ENCODE peak calls at places on chromosomes 2 and 18, in eight cellular contexts. One of them, this sample, is unnamed.

GRCh38 chr18:75221902-75222301 is 11.3 kb downstream of the TSHZ1 start:
- DNase-seq in thoracic aorta: no peak
- DNase-seq in GM12864: no peak
- DNase-seq in endothelial cell: no peak
- DNase-seq in fibroblast of the aortic adventitia: no peak
- DNase-seq in astrocyte of the cerebellum: no peak
- DNase-seq in foreskin fibroblast: peak; percentile 41
- DNase-seq in heart right ventricle: no peak
- DNase-seq in this sample: no peak

GRCh38 chr18:59308201-59309014 is 10.0 kb downstream of the CPLX4 start:
- DNase-seq in thoracic aorta: no peak
- DNase-seq in GM12864: no peak
- DNase-seq in endothelial cell: peak; percentile 91
- DNase-seq in fibroblast of the aortic adventitia: peak; percentile 55
- DNase-seq in astrocyte of the cerebellum: peak; percentile 11
- DNase-seq in foreskin fibroblast: peak; percentile 88
- DNase-seq in heart right ventricle: peak; percentile 83
- DNase-seq in this sample: peak; percentile 58

GRCh38 chr2:113150258-113150601 is 22.8 kb downstream of the IL1RN start:
- DNase-seq in thoracic aorta: no peak
- DNase-seq in GM12864: no peak
- DNase-seq in endothelial cell: no peak
- DNase-seq in fibroblast of the aortic adventitia: no peak
- DNase-seq in astrocyte of the cerebellum: no peak
- DNase-seq in foreskin fibroblast: no peak
- DNase-seq in heart right ventricle: no peak
- DNase-seq in this sample: no peak

GRCh38 chr2:113058998-113059960 is at the start of gene IL36RN:
- DNase-seq in thoracic aorta: no peak
- DNase-seq in GM12864: no peak
- DNase-seq in endothelial cell: no peak
- DNase-seq in fibroblast of the aortic adventitia: no peak
- DNase-seq in astrocyte of the cerebellum: no peak
- DNase-seq in foreskin fibroblast: no peak
- DNase-seq in heart right ventricle: no peak
- DNase-seq in this sample: no peak

GRCh38 chr2:140695163-140695562 is 1435.7 kb downstream of the LRP1B start:
- DNase-seq in thoracic aorta: no peak
- DNase-seq in GM12864: no peak
- DNase-seq in endothelial cell: no peak
- DNase-seq in fibroblast of the aortic adventitia: peak; percentile 92
- DNase-seq in astrocyte of the cerebellum: no peak
- DNase-seq in foreskin fibroblast: peak; percentile 95
- DNase-seq in heart right ventricle: no peak
- DNase-seq in this sample: no peak

GRCh38 chr18:58505181-58505580 is 123.7 kb downstream of the ALPK2 start:
- DNase-seq in thoracic aorta: no peak
- DNase-seq in GM12864: no peak
- DNase-seq in endothelial cell: no peak
- DNase-seq in fibroblast of the aortic adventitia: no peak
- DNase-seq in astrocyte of the cerebellum: no peak
- DNase-seq in foreskin fibroblast: no peak
- DNase-seq in heart right ventricle: no peak
- DNase-seq in this sample: no peak

GRCh38 chr2:38484957-38485356 is 107.9 kb upstream of the ATL2 start:
- DNase-seq in thoracic aorta: no peak
- DNase-seq in GM12864: no peak
- DNase-seq in endothelial cell: no peak
- DNase-seq in fibroblast of the aortic adventitia: no peak
- DNase-seq in astrocyte of the cerebellum: no peak
- DNase-seq in foreskin fibroblast: no peak
- DNase-seq in heart right ventricle: no peak
- DNase-seq in this sample: no peak

GRCh38 chr2:242085941-242086621 is 216.6 kb downstream of the RTP5 start:
- DNase-seq in thoracic aorta: no peak
- DNase-seq in GM12864: peak; percentile 18
- DNase-seq in endothelial cell: no peak
- DNase-seq in fibroblast of the aortic adventitia: peak; percentile 55
- DNase-seq in astrocyte of the cerebellum: no peak
- DNase-seq in foreskin fibroblast: peak; percentile 72
- DNase-seq in heart right ventricle: peak; percentile 43
- DNase-seq in this sample: no peak

GRCh38 chr2:102245266-102246151 is 58.7 kb downstream of the IL1RL2 start:
- DNase-seq in thoracic aorta: no peak
- DNase-seq in GM12864: no peak
- DNase-seq in endothelial cell: no peak
- DNase-seq in fibroblast of the aortic adventitia: peak; percentile 81
- DNase-seq in astrocyte of the cerebellum: peak; percentile 55
- DNase-seq in foreskin fibroblast: peak; percentile 87
- DNase-seq in heart right ventricle: peak; percentile 37
- DNase-seq in this sample: no peak

GRCh38 chr18:57447154-57447621 is 12.0 kb downstream of the ONECUT2 start:
- DNase-seq in thoracic aorta: no peak
- DNase-seq in GM12864: no peak
- DNase-seq in endothelial cell: peak; percentile 92
- DNase-seq in fibroblast of the aortic adventitia: peak; percentile 22
- DNase-seq in astrocyte of the cerebellum: no peak
- DNase-seq in foreskin fibroblast: peak; percentile 57
- DNase-seq in heart right ventricle: no peak
- DNase-seq in this sample: no peak

GRCh38 chr18:79378416-79379250 is 17.1 kb upstream of the NFATC1 start:
- DNase-seq in thoracic aorta: no peak
- DNase-seq in GM12864: no peak
- DNase-seq in endothelial cell: peak; percentile 97
- DNase-seq in fibroblast of the aortic adventitia: peak; percentile 68
- DNase-seq in astrocyte of the cerebellum: peak; percentile 38
- DNase-seq in foreskin fibroblast: peak; percentile 79
- DNase-seq in heart right ventricle: peak; percentile 83
- DNase-seq in this sample: peak; percentile 60

GRCh38 chr2:201860541-201861154 is 54.3 kb downstream of the CDK15 start:
- DNase-seq in thoracic aorta: no peak
- DNase-seq in GM12864: peak; percentile 38
- DNase-seq in endothelial cell: peak; percentile 62
- DNase-seq in fibroblast of the aortic adventitia: peak; percentile 90
- DNase-seq in astrocyte of the cerebellum: peak; percentile 78
- DNase-seq in foreskin fibroblast: peak; percentile 93
- DNase-seq in heart right ventricle: no peak
- DNase-seq in this sample: no peak
- TF ChIP-seq CTCF in thoracic aorta: peak; percentile 83
- TF ChIP-seq CTCF in GM12864: peak; percentile 86
- TF ChIP-seq CTCF in endothelial cell: peak; percentile 83
- TF ChIP-seq CTCF in fibroblast of the aortic adventitia: peak; percentile 84
- TF ChIP-seq CTCF in astrocyte of the cerebellum: peak; percentile 83
- TF ChIP-seq CTCF in foreskin fibroblast: peak; percentile 75
- TF ChIP-seq CTCF in heart right ventricle: peak; percentile 84
- TF ChIP-seq CTCF in this sample: no peak

GRCh38 chr2:218471070-218471469 is 52.1 kb downstream of the VIL1 start:
- DNase-seq in thoracic aorta: no peak
- DNase-seq in GM12864: no peak
- DNase-seq in endothelial cell: no peak
- DNase-seq in fibroblast of the aortic adventitia: no peak
- DNase-seq in astrocyte of the cerebellum: no peak
- DNase-seq in foreskin fibroblast: no peak
- DNase-seq in heart right ventricle: no peak
- DNase-seq in this sample: no peak

GRCh38 chr2:218470454-218470853 is 51.5 kb downstream of the VIL1 start:
- DNase-seq in thoracic aorta: no peak
- DNase-seq in GM12864: no peak
- DNase-seq in endothelial cell: no peak
- DNase-seq in fibroblast of the aortic adventitia: no peak
- DNase-seq in astrocyte of the cerebellum: no peak
- DNase-seq in foreskin fibroblast: no peak
- DNase-seq in heart right ventricle: no peak
- DNase-seq in this sample: no peak

GRCh38 chr2:218471982-218472381 is 53.1 kb downstream of the VIL1 start:
- DNase-seq in thoracic aorta: no peak
- DNase-seq in GM12864: no peak
- DNase-seq in endothelial cell: no peak
- DNase-seq in fibroblast of the aortic adventitia: no peak
- DNase-seq in astrocyte of the cerebellum: no peak
- DNase-seq in foreskin fibroblast: no peak
- DNase-seq in heart right ventricle: no peak
- DNase-seq in this sample: no peak

DNA sequence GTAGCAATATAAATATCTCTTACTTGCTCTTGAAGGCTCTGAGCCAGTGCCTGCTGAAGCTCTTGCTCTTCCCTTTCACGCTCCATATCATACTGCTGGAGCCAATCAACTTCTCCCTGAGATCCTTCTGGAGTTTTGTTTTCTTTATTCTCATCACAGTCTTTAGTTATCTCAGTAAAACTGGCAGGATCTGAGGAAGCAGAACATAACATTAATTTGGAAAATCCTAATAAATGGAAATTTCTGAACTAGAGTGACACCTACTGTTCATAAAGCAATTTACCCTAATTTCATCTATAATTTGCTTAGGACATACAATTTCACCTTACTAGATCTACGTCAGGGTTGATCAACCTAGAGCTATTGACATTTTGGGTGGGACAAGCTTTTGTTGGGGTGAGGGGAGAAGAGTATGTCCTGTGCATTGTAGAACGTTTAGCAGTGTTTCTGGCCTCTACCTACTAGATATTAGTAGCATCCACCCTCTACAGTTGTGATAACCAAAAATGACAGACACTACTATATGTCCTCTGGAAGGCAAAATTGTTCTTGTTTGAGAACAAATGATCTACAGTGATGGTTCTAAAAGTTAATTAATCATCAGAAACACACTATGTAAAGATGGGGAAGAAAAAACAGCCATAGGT is 47.2 kb downstream of the VIL1 start:
- DNase-seq in thoracic aorta: no peak
- DNase-seq in GM12864: no peak
- DNase-seq in endothelial cell: no peak
- DNase-seq in fibroblast of the aortic adventitia: peak; percentile 66
- DNase-seq in astrocyte of the cerebellum: peak; percentile 6
- DNase-seq in foreskin fibroblast: peak; percentile 47
- DNase-seq in heart right ventricle: no peak
- DNase-seq in this sample: no peak
- TF ChIP-seq CTCF in thoracic aorta: no peak
- TF ChIP-seq CTCF in GM12864: peak; percentile 38
- TF ChIP-seq CTCF in endothelial cell: peak; percentile 51
- TF ChIP-seq CTCF in fibroblast of the aortic adventitia: peak; percentile 40
- TF ChIP-seq CTCF in astrocyte of the cerebellum: peak; percentile 29
- TF ChIP-seq CTCF in foreskin fibroblast: peak; percentile 15
- TF ChIP-seq CTCF in heart right ventricle: peak; percentile 56
- TF ChIP-seq CTCF in this sample: no peak

GRCh38 chr2:59462418-59463197 is 1090.8 kb downstream of the BCL11A start:
- DNase-seq in thoracic aorta: no peak
- DNase-seq in GM12864: no peak
- DNase-seq in endothelial cell: no peak
- DNase-seq in fibroblast of the aortic adventitia: no peak
- DNase-seq in astrocyte of the cerebellum: no peak
- DNase-seq in foreskin fibroblast: no peak
- DNase-seq in heart right ventricle: no peak
- DNase-seq in this sample: no peak
- TF ChIP-seq CTCF in thoracic aorta: no peak
- TF ChIP-seq CTCF in GM12864: no peak
- TF ChIP-seq CTCF in endothelial cell: no peak
- TF ChIP-seq CTCF in fibroblast of the aortic adventitia: no peak
- TF ChIP-seq CTCF in astrocyte of the cerebellum: no peak
- TF ChIP-seq CTCF in foreskin fibroblast: no peak
- TF ChIP-seq CTCF in heart right ventricle: peak; percentile 24
- TF ChIP-seq CTCF in this sample: no peak

DNA sequence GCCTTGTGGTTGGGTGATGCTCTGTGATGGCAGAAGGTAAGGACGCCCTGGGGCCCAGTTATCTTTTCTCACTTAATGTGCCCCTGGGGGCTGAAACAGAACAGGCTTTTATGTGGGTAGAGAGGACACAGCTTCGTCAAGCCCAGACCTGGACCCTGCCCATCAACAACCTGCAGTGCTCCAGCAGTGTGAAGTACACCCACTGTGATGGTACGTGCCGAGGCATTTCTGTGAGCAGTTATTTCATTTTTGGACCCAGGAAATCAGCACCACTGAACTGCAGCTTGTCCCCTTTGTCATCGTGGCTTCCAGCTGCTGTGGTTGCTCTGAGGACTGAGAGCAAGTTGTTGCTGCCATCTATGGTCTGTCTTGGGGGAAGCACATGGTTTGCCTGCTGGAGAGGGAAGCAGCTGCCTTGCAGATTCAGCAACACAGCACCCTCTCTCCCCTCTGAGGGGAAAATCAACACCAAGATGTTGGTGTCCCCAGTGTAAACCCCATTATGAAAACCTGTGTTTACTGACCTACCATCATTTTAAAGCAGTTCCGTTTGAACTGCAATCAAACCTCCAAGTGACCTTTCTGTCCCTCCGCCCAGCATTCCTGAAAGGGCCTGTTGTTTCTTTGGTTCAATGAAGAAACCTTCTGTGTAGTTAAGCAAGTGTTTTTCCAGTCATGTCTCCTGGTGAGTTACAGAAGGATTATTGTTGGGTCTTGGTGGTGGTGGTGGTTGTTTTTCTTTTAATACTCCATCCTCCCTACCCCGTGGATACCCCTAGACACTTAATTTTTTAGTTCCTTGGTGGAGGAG is 158.2 kb downstream of the MGAT5 start:
- DNase-seq in thoracic aorta: no peak
- DNase-seq in GM12864: peak; percentile 83
- DNase-seq in endothelial cell: peak; percentile 50
- DNase-seq in fibroblast of the aortic adventitia: peak; percentile 87
- DNase-seq in astrocyte of the cerebellum: peak; percentile 67
- DNase-seq in foreskin fibroblast: peak; percentile 92
- DNase-seq in heart right ventricle: peak; percentile 37
- DNase-seq in this sample: no peak
- TF ChIP-seq CTCF in thoracic aorta: peak; percentile 73
- TF ChIP-seq CTCF in GM12864: peak; percentile 89
- TF ChIP-seq CTCF in endothelial cell: no peak
- TF ChIP-seq CTCF in fibroblast of the aortic adventitia: peak; percentile 85
- TF ChIP-seq CTCF in astrocyte of the cerebellum: peak; percentile 81
- TF ChIP-seq CTCF in foreskin fibroblast: peak; percentile 80
- TF ChIP-seq CTCF in heart right ventricle: peak; percentile 85
- TF ChIP-seq CTCF in this sample: no peak

GRCh38 chr18:23313379-23313778 is 139.7 kb upstream of the RIOK3 start:
- DNase-seq in thoracic aorta: no peak
- DNase-seq in GM12864: no peak
- DNase-seq in endothelial cell: no peak
- DNase-seq in fibroblast of the aortic adventitia: no peak
- DNase-seq in astrocyte of the cerebellum: no peak
- DNase-seq in foreskin fibroblast: no peak
- DNase-seq in heart right ventricle: no peak
- DNase-seq in this sample: no peak
- TF ChIP-seq CTCF in thoracic aorta: no peak
- TF ChIP-seq CTCF in GM12864: peak; percentile 7
- TF ChIP-seq CTCF in endothelial cell: no peak
- TF ChIP-seq CTCF in fibroblast of the aortic adventitia: no peak
- TF ChIP-seq CTCF in astrocyte of the cerebellum: no peak
- TF ChIP-seq CTCF in foreskin fibroblast: no peak
- TF ChIP-seq CTCF in heart right ventricle: no peak
- TF ChIP-seq CTCF in this sample: no peak

GRCh38 chr2:176931588-176932563 is 280.7 kb upstream of the HNRNPA3 start:
- DNase-seq in thoracic aorta: no peak
- DNase-seq in GM12864: peak; percentile 93
- DNase-seq in endothelial cell: no peak
- DNase-seq in fibroblast of the aortic adventitia: peak; percentile 16
- DNase-seq in astrocyte of the cerebellum: peak; percentile 2
- DNase-seq in foreskin fibroblast: peak; percentile 21
- DNase-seq in heart right ventricle: no peak
- DNase-seq in this sample: no peak
- TF ChIP-seq CTCF in thoracic aorta: no peak
- TF ChIP-seq CTCF in GM12864: no peak
- TF ChIP-seq CTCF in endothelial cell: no peak
- TF ChIP-seq CTCF in fibroblast of the aortic adventitia: no peak
- TF ChIP-seq CTCF in astrocyte of the cerebellum: no peak
- TF ChIP-seq CTCF in foreskin fibroblast: no peak
- TF ChIP-seq CTCF in heart right ventricle: no peak
- TF ChIP-seq CTCF in this sample: no peak

GRCh38 chr2:229342376-229342775 is 71.3 kb upstream of the PID1 start:
- DNase-seq in thoracic aorta: no peak
- DNase-seq in GM12864: no peak
- DNase-seq in endothelial cell: peak; percentile 70
- DNase-seq in fibroblast of the aortic adventitia: peak; percentile 29
- DNase-seq in astrocyte of the cerebellum: no peak
- DNase-seq in foreskin fibroblast: peak; percentile 54
- DNase-seq in heart right ventricle: peak; percentile 49
- DNase-seq in this sample: no peak
- TF ChIP-seq CTCF in thoracic aorta: peak; percentile 39
- TF ChIP-seq CTCF in GM12864: peak; percentile 59
- TF ChIP-seq CTCF in endothelial cell: peak; percentile 41
- TF ChIP-seq CTCF in fibroblast of the aortic adventitia: peak; percentile 56
- TF ChIP-seq CTCF in astrocyte of the cerebellum: peak; percentile 57
- TF ChIP-seq CTCF in foreskin fibroblast: peak; percentile 45
- TF ChIP-seq CTCF in heart right ventricle: peak; percentile 33
- TF ChIP-seq CTCF in this sample: no peak

This sample was measured in omental fat pad.